ENCODE peak calls at places on chromosomes 3 and 15, in four cellular contexts. L, C, N and W are unnamed samples.

GRCh38 chr3:182241777-182242556 is 530.2 kb downstream of the SOX2 start:
- DNase-seq in L (no peak), N (peak), C (no peak), W (peak)

GRCh38 chr3:62875103-62876002 is at the start of gene CADPS:
- DNase-seq in N (no peak), L (peak), C (no peak), W (peak)

GRCh38 chr3:170128977-170129431 is 52.5 kb downstream of the PHC3 start:
- DNase-seq in L (no peak), C (no peak), N (no peak), W (no peak)

GRCh38 chr3:32414527-32415202 is 23.0 kb downstream of the CMTM7 start:
- DNase-seq in C (no peak), L (no peak), N (no peak), W (no peak)

GRCh38 chr15:61389334-61390028 is 160.4 kb upstream of the RORA start:
- DNase-seq in N (no peak), C (no peak), L (no peak), W (no peak)

GRCh38 chr15:99429681-99430081 is 136.1 kb upstream of the MEF2A start:
- DNase-seq in N (no peak), L (no peak), C (peak), W (no peak)

GRCh38 chr3:21665444-21665843 is 85.6 kb downstream of the ZNF385D start:
- DNase-seq in C (no peak), N (no peak), L (peak), W (no peak)

GRCh38 chr15:82021992-82022391 is 23.8 kb downstream of the MEX3B start:
- DNase-seq in N (no peak), L (no peak), C (no peak), W (no peak)

GRCh38 chr3:106206165-106206564 is 337.4 kb upstream of the CBLB start:
- DNase-seq in N (no peak), L (no peak), C (no peak), W (no peak)

GRCh38 chr3:148809835-148810234 is 17.8 kb upstream of the CPB1 start:
- DNase-seq in L (no peak), C (no peak), N (no peak), W (no peak)

GRCh38 chr15:35725353-35725752 is 179.4 kb upstream of the DPH6 start:
- DNase-seq in C (no peak), N (no peak), L (no peak), W (no peak)

GRCh38 chr3:39166932-39167532 is 13.6 kb upstream of the CSRNP1 start:
- DNase-seq in C (no peak), N (no peak), L (no peak), W (no peak)

GRCh38 chr3:108024146-108024836 is 66.5 kb downstream of the CD47 start:
- DNase-seq in N (no peak), L (no peak), C (no peak), W (no peak)

GRCh38 chr3:48625600-48625999 is 4.0 kb upstream of the TMEM89 start:
- DNase-seq in N (no peak), L (no peak), C (no peak), W (no peak)

GRCh38 chr3:165181556-165181955 is 14.6 kb downstream of the SLITRK3 start:
- DNase-seq in C (no peak), N (no peak), L (no peak), W (no peak)

GRCh38 chr3:10287936-10288574 is 4.7 kb downstream of the GHRL start:
- DNase-seq in C (peak), L (no peak), N (no peak), W (no peak)
- H3K27ac ChIP-seq in C (no peak), L (no peak), N (no peak), W (no peak)

DNA sequence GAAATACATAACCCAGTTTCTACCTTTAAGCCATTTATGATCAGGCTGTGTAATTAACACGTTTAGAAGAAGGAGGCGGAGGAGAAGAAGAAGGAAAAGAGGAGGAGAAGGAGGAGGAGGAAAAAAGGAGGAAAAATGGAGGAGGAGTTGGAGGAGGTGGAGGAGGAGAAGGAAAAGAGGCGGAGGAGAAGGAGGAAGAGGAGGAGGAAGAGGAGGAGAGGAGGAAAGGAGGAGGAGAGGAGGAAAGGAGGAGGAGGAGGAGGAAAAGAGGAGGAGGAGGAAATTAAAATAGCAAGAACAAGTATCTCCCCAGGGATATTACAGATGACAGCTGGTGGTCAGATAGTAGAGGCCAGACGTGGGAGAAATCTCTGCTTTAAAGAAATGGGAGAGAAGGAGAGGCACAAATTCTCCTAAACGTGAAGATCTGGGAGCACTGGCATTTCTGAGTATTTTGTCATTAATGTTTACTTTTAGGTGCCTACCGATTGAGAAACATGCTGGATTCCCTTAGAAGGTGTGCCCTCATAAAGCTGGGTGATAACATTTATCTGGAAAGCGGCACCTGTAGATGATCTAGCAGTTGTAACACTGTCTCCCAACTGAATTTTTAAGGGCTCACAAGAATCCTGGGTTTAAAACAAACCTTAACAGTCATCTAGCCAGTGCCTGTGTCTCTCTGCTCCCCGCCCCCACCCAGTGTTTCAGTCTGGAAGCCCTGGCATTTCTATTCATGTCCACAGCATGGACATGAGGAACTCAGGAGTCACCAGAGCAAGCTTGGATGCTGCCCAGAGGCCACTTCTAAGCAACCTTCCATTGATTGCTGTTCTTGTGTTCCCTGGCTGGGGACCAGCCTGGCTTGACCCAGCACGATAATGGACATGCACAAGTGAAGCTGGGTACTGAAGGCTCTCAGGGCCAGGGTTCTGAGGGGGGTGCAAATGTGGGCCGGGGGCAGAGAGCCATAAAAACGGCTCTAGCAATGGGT is 75.2 kb downstream of the CHRNA7 start:
- DNase-seq in N (no peak), L (no peak), C (no peak), W (no peak)
- H3K27ac ChIP-seq in N (no peak), L (no peak), C (no peak), W (no peak)

DNA sequence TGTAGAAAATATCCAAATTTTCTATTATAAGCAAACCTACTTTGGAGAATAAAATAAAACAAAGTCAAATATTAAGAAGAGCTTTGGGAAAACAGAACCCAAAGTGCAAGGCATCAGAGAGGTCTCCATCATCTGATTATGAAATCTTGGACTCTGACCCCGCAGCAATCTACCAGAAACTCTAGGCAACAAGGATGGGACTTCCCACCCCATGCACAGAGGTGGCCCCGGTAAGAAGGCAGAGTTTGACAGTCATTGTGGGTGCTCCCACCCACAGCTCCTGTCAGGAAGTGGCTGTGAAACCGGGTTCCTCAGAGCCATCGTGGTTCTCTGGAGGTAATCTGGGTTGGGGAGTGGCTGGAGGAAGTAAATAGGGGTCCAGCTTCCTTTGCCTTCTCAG is 37.0 kb upstream of the TJP1 start:
- DNase-seq in L (no peak), N (no peak), C (no peak), W (no peak)
- H3K27ac ChIP-seq in L (no peak), N (no peak), C (no peak), W (no peak)

DNA sequence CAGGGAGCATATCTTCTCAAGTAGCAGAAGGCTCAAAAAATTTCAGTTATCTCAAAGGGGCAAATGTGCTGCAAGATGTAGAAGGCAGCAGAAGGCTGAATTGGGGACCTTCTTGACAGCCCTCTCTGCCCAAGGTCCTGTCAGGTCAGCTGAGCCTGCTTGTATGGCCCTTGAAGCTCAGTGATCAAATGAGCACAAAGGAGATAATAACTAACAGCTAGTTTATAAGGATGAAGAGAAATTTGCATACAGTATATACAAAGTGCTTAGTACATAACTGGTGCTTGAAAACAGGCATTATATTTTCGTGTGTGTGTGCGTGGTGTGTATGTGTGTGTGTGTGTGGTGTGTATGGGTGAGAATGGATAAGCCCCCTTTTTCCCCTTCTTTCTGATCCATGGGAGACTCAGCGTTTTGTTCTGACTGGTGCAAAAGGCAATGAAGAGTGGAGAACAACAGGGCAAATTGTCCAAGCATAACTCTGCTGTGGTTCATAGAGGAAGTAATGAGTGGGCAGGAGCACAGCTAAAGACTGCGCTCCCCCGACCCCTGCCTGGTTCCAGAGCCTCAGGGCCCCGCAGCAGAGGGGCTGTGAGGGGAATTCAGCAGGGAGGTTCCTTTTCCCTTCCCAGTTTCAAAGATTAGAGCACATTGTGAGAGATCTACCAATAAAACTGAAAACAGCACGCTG is 356.8 kb upstream of the NR2F2 start:
- DNase-seq in C (no peak), N (no peak), L (no peak), W (no peak)
- H3K27ac ChIP-seq in C (no peak), N (no peak), L (no peak), W (no peak)

GRCh38 chr15:48494646-48495045 is 150.9 kb downstream of the FBN1 start:
- DNase-seq in C (no peak), N (no peak), L (no peak), W (no peak)
- H3K27ac ChIP-seq in C (peak), N (no peak), L (no peak), W (no peak)

GRCh38 chr15:43510230-43511011 is 7.0 kb upstream of the MAP1A start:
- DNase-seq in L (peak), C (peak), N (peak), W (peak)
- H3K27ac ChIP-seq in L (peak), C (peak), N (peak), W (peak)

GRCh38 chr3:57957823-57958222 is 50.4 kb upstream of the FLNB start:
- DNase-seq in C (no peak), L (no peak), N (no peak), W (no peak)
- H3K27ac ChIP-seq in C (no peak), L (no peak), N (no peak), W (no peak)

GRCh38 chr3:40477671-40478070 is 749 bp downstream of the ZNF619 start:
- DNase-seq in N (no peak), L (no peak), C (no peak), W (no peak)
- H3K27ac ChIP-seq in N (peak), L (no peak), C (no peak), W (no peak)

DNA sequence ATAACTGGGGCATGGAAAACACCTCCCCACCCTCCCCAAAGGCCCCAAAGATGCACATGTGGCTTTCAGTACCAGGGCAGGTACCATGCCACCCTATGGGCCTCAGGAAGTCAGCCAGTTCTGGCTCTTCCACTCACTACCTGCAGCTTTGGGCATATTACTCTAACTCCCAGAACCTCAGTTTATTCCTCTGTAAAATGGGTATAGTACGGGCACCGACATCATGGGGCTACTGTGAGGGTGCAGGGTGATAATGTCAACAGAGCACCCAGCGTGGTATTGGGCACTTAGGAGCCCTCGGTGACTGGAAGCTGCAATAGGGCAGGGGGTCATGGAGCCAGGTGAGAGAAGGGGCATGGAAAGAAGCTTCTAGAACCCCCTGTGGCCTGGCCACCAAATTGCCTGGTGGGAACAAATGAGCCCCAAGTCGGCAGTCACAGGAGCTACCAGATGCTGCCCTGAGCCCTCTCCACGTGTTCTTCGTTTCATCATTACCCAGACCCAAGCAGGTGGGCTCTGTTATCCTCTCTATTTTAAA is 512.1 kb downstream of the SHQ1 start:
- DNase-seq in L (no peak), C (no peak), N (no peak), W (no peak)
- H3K27ac ChIP-seq in L (no peak), C (no peak), N (no peak), W (peak)